ENCODE peak calls at places on chromosomes 3 and 15, in four cellular contexts. W, B, N and G are unnamed samples.

GRCh38 chr3:48633743-48634142 is 1.5 kb downstream of the SLC26A6 start:
- DNase-seq in W (no peak), N (no peak), B (peak), G (no peak)

GRCh38 chr3:149770246-149770645 is 18.0 kb upstream of the COMMD2 start:
- DNase-seq in B (no peak), N (no peak), W (no peak), G (no peak)

GRCh38 chr15:66253643-66254363 is at the start of gene MEGF11:
- DNase-seq in N (peak), B (peak), W (peak), G (peak)

GRCh38 chr3:30649572-30650310 is 43.3 kb downstream of the TGFBR2 start:
- DNase-seq in N (no peak), W (peak), B (no peak), G (no peak)

GRCh38 chr3:193942516-193943055 is 193.4 kb upstream of the HES1 start:
- DNase-seq in W (no peak), N (no peak), B (no peak), G (no peak)

GRCh38 chr3:180980612-180981011 is 8.9 kb downstream of the DNAJC19 start:
- DNase-seq in N (peak), B (no peak), W (no peak), G (no peak)

GRCh38 chr3:12229896-12230295 is 59.0 kb upstream of the PPARG start:
- DNase-seq in N (no peak), W (no peak), B (peak), G (no peak)

GRCh38 chr3:55169608-55170010 is 241.8 kb upstream of the LRTM1 start:
- DNase-seq in N (peak), B (no peak), W (no peak), G (no peak)

GRCh38 chr3:141255864-141256263 is 24.2 kb downstream of the PXYLP1 start:
- DNase-seq in N (peak), B (no peak), W (no peak), G (no peak)

GRCh38 chr15:67105065-67105951 is 39.9 kb downstream of the SMAD3 start:
- DNase-seq in W (no peak), N (peak), B (no peak), G (no peak)

GRCh38 chr3:114121996-114122709 is 56.7 kb downstream of the DRD3 start:
- DNase-seq in B (no peak), W (no peak), N (peak), G (no peak)

GRCh38 chr3:194185225-194185624 is 49.3 kb downstream of the HES1 start:
- DNase-seq in N (no peak), B (no peak), W (no peak), G (no peak)

GRCh38 chr3:60178931-60179653 is 1072.2 kb downstream of the FHIT start:
- DNase-seq in N (peak), B (no peak), W (no peak), G (no peak)

GRCh38 chr3:60185161-60185560 is 1066.1 kb downstream of the FHIT start:
- DNase-seq in B (no peak), W (no peak), N (no peak), G (no peak)

GRCh38 chr3:60186359-60186758 is 1064.9 kb downstream of the FHIT start:
- DNase-seq in B (no peak), N (no peak), W (no peak), G (no peak)

GRCh38 chr3:60177726-60178125 is 1073.5 kb downstream of the FHIT start:
- DNase-seq in N (no peak), B (no peak), W (no peak), G (no peak)

GRCh38 chr3:60182697-60183096 is 1068.6 kb downstream of the FHIT start:
- DNase-seq in B (no peak), N (no peak), W (no peak), G (no peak)
- TF ChIP-seq CTCF in B (no peak), N (no peak), W (no peak), G (no peak)

DNA sequence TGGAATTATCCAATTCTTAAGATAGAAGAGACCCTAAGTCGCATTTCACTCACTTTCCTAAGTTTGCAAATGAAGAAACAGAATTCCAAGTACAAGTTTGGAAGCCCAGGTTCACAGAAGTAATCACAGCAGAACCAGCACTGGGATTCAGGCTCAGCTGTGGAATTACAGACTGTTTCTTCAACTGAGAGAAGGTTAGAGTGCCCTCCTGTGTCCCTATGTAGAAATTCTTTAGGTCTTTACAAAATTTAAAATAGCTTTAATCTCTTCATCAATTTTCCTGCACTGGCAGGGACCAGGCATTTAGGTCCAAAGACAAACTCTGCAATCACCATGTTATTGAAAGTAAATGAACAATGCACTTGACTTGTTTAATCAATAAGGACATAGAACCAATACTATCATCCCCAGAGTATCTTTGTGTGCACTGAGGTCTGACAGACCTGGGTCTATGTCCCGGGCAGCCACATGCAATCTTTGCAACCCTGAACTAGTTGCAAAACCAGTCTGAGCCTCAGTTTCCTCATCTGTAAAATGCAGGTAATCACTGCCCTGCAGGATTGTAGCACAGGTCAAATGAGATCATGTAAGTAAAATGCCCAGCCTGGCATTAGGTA is 96.3 kb upstream of the ZBED2 start:
- DNase-seq in W (no peak), N (peak), B (no peak), G (no peak)
- TF ChIP-seq CTCF in W (peak), N (peak), B (peak), G (peak)

DNA sequence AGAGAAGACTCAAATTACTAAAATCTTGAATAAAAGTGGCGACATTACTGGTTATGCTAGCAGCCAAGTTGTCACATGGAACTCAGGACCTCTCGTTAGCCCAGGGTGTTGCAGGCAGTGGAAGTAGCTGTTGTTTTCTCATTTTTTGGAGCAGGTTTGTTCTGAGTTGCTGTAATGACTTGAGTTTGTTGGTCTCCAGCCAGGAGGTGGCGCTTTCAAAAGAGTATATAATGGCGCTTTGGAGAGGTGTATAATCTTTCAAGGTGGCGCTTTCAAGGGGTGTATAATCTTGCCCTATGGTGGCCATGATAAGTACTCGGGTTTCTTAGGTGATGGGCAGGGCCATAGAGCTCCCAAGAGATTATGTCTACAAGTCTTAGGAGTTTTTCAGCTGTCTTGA is 632.7 kb downstream of the NTRK3 start:
- DNase-seq in N (no peak), W (no peak), B (no peak), G (no peak)
- TF ChIP-seq CTCF in N (no peak), W (no peak), B (no peak), G (no peak)

GRCh38 chr3:16824085-16824696 is 60.6 kb upstream of the PLCL2 start:
- DNase-seq in B (no peak), N (no peak), W (peak), G (no peak)
- TF ChIP-seq CTCF in B (no peak), N (no peak), W (no peak), G (no peak)

GRCh38 chr15:73686781-73687256 is 2.6 kb downstream of the CD276 start:
- DNase-seq in B (no peak), W (no peak), N (peak), G (no peak)
- TF ChIP-seq CTCF in B (no peak), W (no peak), N (peak), G (no peak)

DNA sequence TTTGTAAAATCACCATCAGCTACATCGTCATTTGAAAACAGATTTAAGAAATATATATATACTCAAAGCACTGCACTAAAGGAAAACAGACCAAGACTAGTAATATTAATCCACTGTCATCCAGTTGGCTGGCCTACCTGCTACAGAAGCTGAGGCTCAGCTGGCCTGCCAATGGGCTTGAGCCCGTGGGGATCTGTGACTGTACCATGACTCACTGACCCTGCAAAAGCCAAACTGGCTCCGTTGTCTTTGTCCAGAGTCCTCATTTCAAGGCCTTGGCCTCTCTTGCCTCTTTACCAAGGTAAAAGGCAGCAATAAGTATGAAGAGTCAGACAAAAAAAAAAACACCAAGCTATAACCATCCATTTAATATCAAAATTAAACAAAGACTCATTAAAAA is 463.5 kb upstream of the RASGRP1 start:
- DNase-seq in B (no peak), N (peak), W (no peak), G (no peak)
- TF ChIP-seq CTCF in B (no peak), N (no peak), W (no peak), G (no peak)